ENCODE peak calls at places on chromosomes 16 and 17, in five cellular contexts. O is T follicular helper cell; V is activated CD8-positive, alpha-beta T cell treated with anti-CD3 and anti-CD28 coated beads for 36 hours; B is LoVo; X is NCI-H1694 treated with DMSO at 0.1 percent for 48 hours. A is an unnamed sample.

GRCh38 chr17:40407460-40407859 is 10.2 kb downstream of the TOP2A start:
- DNase-seq in V (no peak), X (no peak), B (no peak), O (no peak), A (no peak)

GRCh38 chr17:18258356-18259038 is at the start of gene FLII:
- DNase-seq in X (no peak), V (peak; percentile 42), B (peak; percentile 72), O (peak; percentile 40), A (peak; percentile 55)

GRCh38 chr16:85372627-85373372 is 240.3 kb upstream of the GSE1 start:
- DNase-seq in B (no peak), O (no peak), V (peak; percentile 74), X (no peak), A (peak; percentile 67)

GRCh38 chr16:56401482-56401881 is 23.9 kb downstream of the AMFR start:
- DNase-seq in V (no peak), X (peak; percentile 64), B (no peak), O (no peak), A (no peak)

GRCh38 chr16:71479420-71479819 is 9.7 kb downstream of the ZNF19 start:
- DNase-seq in V (peak; percentile 18), B (no peak), X (peak; percentile 23), O (no peak), A (no peak)

GRCh38 chr16:60641067-60641466 is 1395.2 kb downstream of the CDH8 start:
- DNase-seq in B (no peak), V (no peak), O (no peak), X (no peak), A (no peak)

GRCh38 chr16:58960484-58960883 is 226.4 kb upstream of the GOT2 start:
- DNase-seq in B (no peak), O (no peak), V (no peak), X (no peak), A (no peak)

GRCh38 chr16:3439637-3440036 is 3.7 kb downstream of the ZNF597 start:
- DNase-seq in O (no peak), V (no peak), X (no peak), B (no peak), A (no peak)

GRCh38 chr17:81961087-81961514 is at the start of gene NOTUM:
- DNase-seq in X (no peak), V (no peak), B (peak; percentile 35), O (no peak), A (no peak)

GRCh38 chr16:23901178-23902131 is 65.7 kb downstream of the PRKCB start:
- DNase-seq in X (no peak), O (no peak), B (no peak), V (no peak), A (no peak)

GRCh38 chr17:56678249-56679144 is 85.0 kb downstream of the NOG start:
- DNase-seq in V (peak; percentile 21), X (peak; percentile 79), B (no peak), O (no peak), A (peak; percentile 10)

GRCh38 chr16:48393843-48394703 is 8.9 kb upstream of the SIAH1 start:
- DNase-seq in V (peak; percentile 26), X (no peak), O (no peak), B (no peak), A (peak; percentile 43)

GRCh38 chr16:57630931-57631845 is 2.8 kb downstream of the ADGRG1 start:
- DNase-seq in V (no peak), B (no peak), X (peak; percentile 23), O (no peak), A (no peak)

GRCh38 chr16:51327001-51327400 is 175.9 kb upstream of the SALL1 start:
- DNase-seq in X (no peak), V (no peak), O (no peak), B (no peak), A (no peak)

GRCh38 chr16:31480851-31481250 is 2.1 kb upstream of the SLC5A2 start:
- DNase-seq in O (no peak), X (no peak), B (no peak), V (no peak), A (no peak)

GRCh38 chr17:15121426-15121825 is 143.7 kb downstream of the PMP22 start:
- DNase-seq in V (no peak), B (no peak), X (no peak), O (no peak), A (no peak)

GRCh38 chr17:78474631-78475146 is 96.2 kb downstream of the PGS1 start:
- DNase-seq in O (no peak), V (peak; percentile 60), X (no peak), B (no peak), A (peak; percentile 53)